ENCODE peak calls at places on chromosomes 6 and 20, in ten cellular contexts. C, G, Y, X, N, H, L, U, W and R are unnamed samples.

GRCh38 chr6:136646377-136646776 is 96.2 kb upstream of the MAP7 start:
- DNase-seq in C (no peak), G (no peak), Y (no peak), X (no peak), N (no peak), H (no peak), L (no peak), U (peak; percentile 46), W (no peak), R (no peak)

GRCh38 chr6:87909849-87910248 is 137.8 kb upstream of the SPACA1 start:
- DNase-seq in C (no peak), G (no peak), Y (no peak), X (no peak), N (peak; percentile 86), H (no peak), L (no peak), U (peak; percentile 46), W (no peak), R (peak; percentile 13)

GRCh38 chr20:44187054-44187762 is at the start of gene JPH2:
- DNase-seq in C (no peak), G (no peak), Y (no peak), X (no peak), N (no peak), H (peak; percentile 25), L (peak; percentile 24), U (peak; percentile 37), W (no peak), R (peak; percentile 89)

GRCh38 chr20:10540636-10541493 is 105.8 kb downstream of the SLX4IP start:
- DNase-seq in C (no peak), G (no peak), Y (no peak), X (peak; percentile 75), N (peak; percentile 88), H (no peak), L (no peak), U (peak; percentile 92), W (peak; percentile 99), R (no peak)

GRCh38 chr6:38517005-38517404 is 122.7 kb downstream of the BTBD9 start:
- DNase-seq in C (no peak), G (no peak), Y (no peak), X (no peak), N (no peak), H (no peak), L (no peak), U (no peak), W (peak; percentile 36), R (no peak)

GRCh38 chr6:127102299-127102698 is 16.2 kb upstream of the RSPO3 start:
- DNase-seq in C (no peak), G (no peak), Y (no peak), X (no peak), N (no peak), H (no peak), L (no peak), U (peak; percentile 99), W (no peak), R (no peak)

GRCh38 chr6:63923139-63923739 is 287.6 kb downstream of the PHF3 start:
- DNase-seq in C (no peak), G (no peak), Y (no peak), X (peak; percentile 21), N (peak; percentile 17), H (no peak), L (no peak), U (peak; percentile 61), W (peak; percentile 52), R (no peak)

GRCh38 chr6:52616271-52616670 is 39.4 kb upstream of the TRAM2 start:
- DNase-seq in C (no peak), G (no peak), Y (no peak), X (no peak), N (no peak), H (no peak), L (no peak), U (no peak), W (no peak), R (no peak)

GRCh38 chr6:101011165-101011564 is 130.0 kb upstream of the ASCC3 start:
- DNase-seq in C (no peak), G (no peak), Y (peak; percentile 58), X (no peak), N (no peak), H (no peak), L (no peak), U (no peak), W (no peak), R (no peak)

GRCh38 chr20:62133864-62134263 is 9.3 kb downstream of the PSMA7 start:
- DNase-seq in C (no peak), G (no peak), Y (no peak), X (no peak), N (no peak), H (no peak), L (no peak), U (no peak), W (no peak), R (no peak)

GRCh38 chr20:22861990-22862389 is 173.1 kb upstream of the SSTR4 start:
- DNase-seq in C (no peak), G (no peak), Y (no peak), X (no peak), N (peak; percentile 74), H (peak; percentile 6), L (no peak), U (no peak), W (no peak), R (no peak)

DNA sequence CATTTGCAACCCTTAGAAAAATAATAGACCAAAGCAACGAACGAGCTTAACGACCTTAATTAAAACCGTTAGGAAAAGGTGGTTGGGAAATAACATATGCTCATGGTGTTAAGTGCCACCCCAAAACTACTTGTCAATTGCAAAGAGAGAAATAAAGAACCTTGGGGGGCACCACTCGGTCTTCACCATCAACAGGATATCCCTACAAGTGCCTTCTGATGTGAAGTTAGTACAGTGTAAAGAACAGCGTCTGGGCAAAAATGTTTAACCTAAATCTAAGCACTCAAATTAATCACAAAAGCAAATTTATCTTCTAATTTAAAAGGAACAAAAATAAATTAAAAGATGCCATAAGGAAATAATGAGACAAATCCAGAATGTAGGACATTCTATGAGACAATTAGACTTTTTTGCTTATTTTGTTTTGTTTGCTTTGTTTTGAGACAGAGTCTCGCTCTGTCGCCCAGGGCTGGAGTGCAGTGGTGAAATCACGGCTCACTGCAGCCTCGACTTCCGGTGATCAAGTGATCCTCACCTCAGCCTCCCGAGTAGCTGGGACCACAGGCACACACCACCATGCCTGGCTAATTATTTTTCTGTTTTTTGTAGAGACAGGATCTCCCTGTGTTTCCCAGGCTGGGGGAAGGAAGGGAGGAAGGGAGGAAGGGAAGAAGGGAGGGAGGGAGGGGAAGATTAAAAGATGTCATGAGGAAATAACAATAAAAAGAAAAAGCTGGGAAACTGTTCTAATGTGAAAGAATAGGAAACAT is 41.3 kb upstream of the BTN3A2 start:
- DNase-seq in C (no peak), G (no peak), Y (no peak), X (no peak), N (no peak), H (no peak), L (no peak), U (no peak), W (peak; percentile 71), R (no peak)
- H3K27me3 ChIP-seq in C (peaks cover 54% of the 10 kb centered on the region), G (no peaks in the 10 kb centered on the region), Y (no peaks in the 10 kb centered on the region), X (no peaks in the 10 kb centered on the region), N (peaks cover 2% of the 10 kb centered on the region), H (peaks cover 19% of the 10 kb centered on the region), L (no peaks in the 10 kb centered on the region), U (no peaks in the 10 kb centered on the region), W (no peaks in the 10 kb centered on the region), R (no peaks in the 10 kb centered on the region)

GRCh38 chr6:167933847-167934246 is 63.6 kb upstream of the KIF25 start:
- DNase-seq in C (no peak), G (no peak), Y (no peak), X (no peak), N (no peak), H (no peak), L (no peak), U (no peak), W (no peak), R (no peak)

GRCh38 chr6:167937301-167937700 is 60.2 kb upstream of the KIF25 start:
- DNase-seq in C (no peak), G (no peak), Y (no peak), X (no peak), N (no peak), H (no peak), L (no peak), U (no peak), W (no peak), R (no peak)

GRCh38 chr6:167932468-167933276 is 64.8 kb upstream of the KIF25 start:
- DNase-seq in C (no peak), G (no peak), Y (no peak), X (no peak), N (peak; percentile 2), H (peak; percentile 76), L (no peak), U (no peak), W (peak; percentile 88), R (no peak)

GRCh38 chr6:167933290-167933689 is 64.2 kb upstream of the KIF25 start:
- DNase-seq in C (no peak), G (no peak), Y (no peak), X (no peak), N (peak; percentile 61), H (no peak), L (no peak), U (no peak), W (peak; percentile 43), R (no peak)

DNA sequence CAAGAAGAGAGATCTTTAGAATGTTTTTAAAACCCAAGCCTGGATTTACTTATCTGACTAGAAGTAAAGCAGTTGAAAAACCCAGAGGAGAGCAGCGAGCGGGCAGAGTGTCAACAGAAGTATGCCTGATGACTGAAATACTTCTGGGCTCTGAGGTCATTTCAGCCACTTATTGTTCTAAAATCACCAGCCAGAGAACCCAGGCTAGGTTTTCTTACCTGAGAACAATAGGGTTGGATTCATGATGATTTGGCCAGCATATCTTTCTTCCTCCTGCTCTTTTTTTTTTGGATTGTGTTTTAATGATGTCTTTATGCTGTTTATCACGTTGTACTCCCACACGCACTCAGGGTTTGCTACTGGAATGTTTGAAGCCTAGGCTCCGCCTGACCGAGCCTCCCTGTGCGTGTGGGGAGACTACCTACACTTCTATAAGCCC is 63.0 kb upstream of the KIF25 start:
- DNase-seq in C (no peak), G (no peak), Y (no peak), X (no peak), N (peak; percentile 54), H (no peak), L (no peak), U (no peak), W (no peak), R (no peak)
- H3K4me3 ChIP-seq in C (peak overlapping the region; percentile 12), G (no peak overlapping the region), Y (no peak overlapping the region), X (no peak overlapping the region), N (no peak overlapping the region), H (no peak overlapping the region), L (no peak overlapping the region), U (no peak overlapping the region), W (no peak overlapping the region), R (no peak overlapping the region)

GRCh38 chr6:26502169-26502568 is 2.1 kb downstream of the BTN1A1 start:
- DNase-seq in C (no peak), G (peak; percentile 65), Y (peak; percentile 49), X (no peak), N (no peak), H (no peak), L (no peak), U (no peak), W (peak; percentile 41), R (no peak)
- H3K27me3 ChIP-seq in C (peaks cover 23% of the 10 kb centered on the region), G (no peaks in the 10 kb centered on the region), Y (no peaks in the 10 kb centered on the region), X (no peaks in the 10 kb centered on the region), N (peaks cover 48% of the 10 kb centered on the region), H (peaks cover 23% of the 10 kb centered on the region), L (peaks cover 23% of the 10 kb centered on the region), U (peaks cover 28% of the 10 kb centered on the region), W (peaks cover 23% of the 10 kb centered on the region), R (peaks cover 25% of the 10 kb centered on the region)

DNA sequence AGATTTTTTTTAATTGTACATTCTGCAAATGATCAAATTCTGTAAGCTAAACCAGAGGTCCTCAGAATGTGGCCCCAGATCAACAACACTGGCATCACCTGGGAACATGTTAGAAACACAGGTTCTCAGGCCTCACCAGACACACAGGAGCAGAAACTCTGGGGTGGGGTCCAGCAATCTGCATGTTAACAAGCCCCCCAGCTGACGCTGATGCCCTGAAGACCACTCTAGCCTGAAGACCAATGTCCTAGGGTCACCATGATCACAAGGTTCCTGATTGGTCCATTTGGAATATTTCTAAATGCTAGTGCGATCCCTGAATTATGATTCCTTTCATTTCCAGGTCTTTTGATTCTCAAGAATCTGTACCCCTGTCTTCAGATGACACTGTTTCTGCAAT is 2.4 kb upstream of the LY86 start:
- DNase-seq in C (no peak), G (no peak), Y (no peak), X (no peak), N (no peak), H (no peak), L (no peak), U (no peak), W (no peak), R (no peak)
- H3K4me3 ChIP-seq in C (no peak overlapping the region), G (no peak overlapping the region), Y (no peak overlapping the region), X (no peak overlapping the region), N (no peak overlapping the region), H (no peak overlapping the region), L (no peak overlapping the region), U (no peak overlapping the region), W (no peak overlapping the region), R (no peak overlapping the region)